ENCODE peak calls at places on chromosomes 11 and 22, in seven cellular contexts. Y is RCC 7860; X is NCI-H1436 treated with DMSO at 0.1 percent for 48 hours; B is T follicular helper cell; P is amniotic epithelial cell; M is HCEC 1CT; Z is stimulated activated CD4-positive, alpha-beta T cell treated with anti-CD3 and anti-CD28 coated beads, Interleukin-4, amount 100 ng/mL, for 24 hours. C is an unnamed sample.
A peak's percentile ranks its signal among the peaks of the same experiment; 100 is the strongest.

GRCh38 chr11:132559371-132560036 is 972.8 kb downstream of the OPCML start:
- DNase-seq in Y (no peak), X (no peak), B (no peak), P (no peak), M (no peak), Z (no peak), C (no peak)

GRCh38 chr11:75576445-75577049 is 14.5 kb downstream of the SERPINH1 start:
- DNase-seq in Y (peak; percentile 46), X (no peak), B (no peak), P (peak; percentile 49), M (no peak), Z (no peak), C (peak; percentile 52)

GRCh38 chr11:27563201-27563600 is 56.6 kb upstream of the LIN7C start:
- DNase-seq in Y (peak; percentile 49), X (no peak), B (no peak), P (peak; percentile 70), M (peak; percentile 54), Z (no peak), C (no peak)

GRCh38 chr11:67506426-67507032 is 1.4 kb upstream of the PITPNM1 start:
- DNase-seq in Y (no peak), X (no peak), B (no peak), P (no peak), M (no peak), Z (no peak), C (no peak)

GRCh38 chr11:73217131-73217809 is 811 bp upstream of the P2RY2 start:
- DNase-seq in Y (no peak), X (no peak), B (no peak), P (no peak), M (no peak), Z (no peak), C (no peak)

GRCh38 chr11:134792044-134792443 is 380.0 kb upstream of the B3GAT1 start:
- DNase-seq in Y (no peak), X (no peak), B (no peak), P (no peak), M (no peak), Z (no peak), C (no peak)

GRCh38 chr11:35594680-35595079 is 23.6 kb upstream of the FJX1 start:
- DNase-seq in Y (no peak), X (no peak), B (no peak), P (peak; percentile 26), M (no peak), Z (no peak), C (no peak)

GRCh38 chr11:63914896-63915681 is 1.9 kb downstream of the RCOR2 start:
- DNase-seq in Y (no peak), X (no peak), B (no peak), P (peak; percentile 34), M (no peak), Z (no peak), C (no peak)

GRCh38 chr22:49916851-49917250 is 1.4 kb downstream of the ALG12 start:
- DNase-seq in Y (no peak), X (no peak), B (no peak), P (no peak), M (no peak), Z (no peak), C (no peak)

GRCh38 chr22:46902998-46903916 is 140.8 kb downstream of the TBC1D22A start:
- DNase-seq in Y (no peak), X (no peak), B (no peak), P (no peak), M (no peak), Z (no peak), C (no peak)

GRCh38 chr11:117547188-117547831 is 219.7 kb downstream of the CEP164 start:
- DNase-seq in Y (no peak), X (no peak), B (no peak), P (no peak), M (no peak), Z (no peak), C (no peak)

GRCh38 chr11:45796461-45796861 is 8.5 kb upstream of the SLC35C1 start:
- DNase-seq in Y (no peak), X (no peak), B (no peak), P (no peak), M (no peak), Z (no peak), C (no peak)

GRCh38 chr11:8652140-8652539 is 30.3 kb downstream of the TRIM66 start:
- DNase-seq in Y (peak; percentile 84), X (no peak), B (no peak), P (peak; percentile 97), M (peak; percentile 94), Z (no peak), C (no peak)

GRCh38 chr11:63462126-63462525 is 28.8 kb downstream of the PLAAT5 start:
- DNase-seq in Y (no peak), X (no peak), B (no peak), P (no peak), M (no peak), Z (no peak), C (no peak)

GRCh38 chr11:123525511-123525918 is 95.4 kb downstream of the GRAMD1B start:
- DNase-seq in Y (no peak), X (no peak), B (no peak), P (no peak), M (no peak), Z (no peak), C (no peak)

GRCh38 chr11:79198898-79199250 is 242.0 kb downstream of the TENM4 start:
- DNase-seq in Y (no peak), X (no peak), B (no peak), P (peak; percentile 54), M (no peak), Z (no peak), C (no peak)

GRCh38 chr11:102446606-102447005 is 6.0 kb downstream of the TMEM123 start:
- DNase-seq in Y (peak; percentile 81), X (no peak), B (no peak), P (peak; percentile 84), M (peak; percentile 90), Z (no peak), C (no peak)

GRCh38 chr11:131246589-131247164 is 123.7 kb upstream of the NTM start:
- DNase-seq in Y (no peak), X (no peak), B (no peak), P (no peak), M (no peak), Z (no peak), C (peak; percentile 25)

GRCh38 chr11:119161871-119162270 is 6.7 kb upstream of the NLRX1 start:
- DNase-seq in Y (no peak), X (no peak), B (no peak), P (no peak), M (no peak), Z (no peak), C (no peak)

GRCh38 chr11:96207459-96208449 is 135.2 kb downstream of the MAML2 start:
- DNase-seq in Y (no peak), X (no peak), B (no peak), P (peak; percentile 59), M (peak; percentile 66), Z (no peak), C (peak; percentile 36)

C was measured in NAMALWA.